ENCODE peak calls at places on chromosomes 11 and 22, in four cellular contexts. L is AG04449, K is AG04450, S is neural crest cell. H is an unnamed sample.

GRCh38 chr22:35538801-35539321 is 1.8 kb upstream of the RASD2 start:
- DNase-seq in S (peak), K (no peak), L (no peak), H (no peak)

GRCh38 chr22:20027966-20028854 is 7.3 kb downstream of the TANGO2 start:
- DNase-seq in K (no peak), L (no peak), S (no peak), H (no peak)

GRCh38 chr22:22359465-22359864 is 114.9 kb downstream of the VPREB1 start:
- DNase-seq in S (no peak), K (no peak), L (no peak), H (no peak)

GRCh38 chr11:1538153-1538552 is 33.9 kb downstream of the DUSP8 start:
- DNase-seq in K (no peak), S (no peak), L (no peak), H (no peak)

GRCh38 chr11:20609727-20610707 is 10.6 kb downstream of the SLC6A5 start:
- DNase-seq in S (peak), L (no peak), K (peak), H (peak)

GRCh38 chr11:1762537-1763302 is 1.0 kb downstream of the CTSD start:
- DNase-seq in L (no peak), S (no peak), K (no peak), H (no peak)

GRCh38 chr22:43783777-43784176 is 28.3 kb downstream of the EFCAB6 start:
- DNase-seq in K (no peak), S (no peak), L (no peak), H (no peak)

GRCh38 chr11:123195182-123196059 is at the start of gene CLMP:
- DNase-seq in L (no peak), S (no peak), K (no peak), H (no peak)

GRCh38 chr11:90774727-90775572 is 552.1 kb upstream of the CHORDC1 start:
- DNase-seq in S (no peak), L (no peak), K (no peak), H (no peak)

GRCh38 chr22:33723915-33724314 is 196.4 kb downstream of the LARGE1 start:
- DNase-seq in K (no peak), L (no peak), S (no peak), H (no peak)

GRCh38 chr11:128328955-128329551 is 258.3 kb downstream of the ETS1 start:
- DNase-seq in S (no peak), K (no peak), L (no peak), H (no peak)

GRCh38 chr11:2651054-2651617 is 48.7 kb downstream of the KCNQ1OT1 start:
- DNase-seq in S (no peak), K (no peak), L (no peak), H (no peak)

GRCh38 chr11:57513911-57514537 is 1.5 kb downstream of the SLC43A1 start:
- DNase-seq in S (peak), K (no peak), L (no peak), H (no peak)

GRCh38 chr22:43879901-43880742 is 11.7 kb downstream of the PNPLA5 start:
- DNase-seq in L (no peak), K (no peak), S (no peak), H (no peak)

GRCh38 chr11:36361901-36362391 is 65.9 kb downstream of the PRR5L start:
- DNase-seq in S (no peak), L (peak), K (peak), H (no peak)

GRCh38 chr11:117970400-117971024 is 15.7 kb upstream of the IL10RA start:
- DNase-seq in S (no peak), L (no peak), K (no peak), H (no peak)

GRCh38 chr11:2269601-2270321 is 627 bp downstream of the ASCL2 start:
- DNase-seq in L (no peak), S (peak), K (peak), H (peak)

GRCh38 chr22:47835726-47836125 is 1073.3 kb downstream of the TBC1D22A start:
- DNase-seq in L (peak), S (no peak), K (no peak), H (no peak)

DNA sequence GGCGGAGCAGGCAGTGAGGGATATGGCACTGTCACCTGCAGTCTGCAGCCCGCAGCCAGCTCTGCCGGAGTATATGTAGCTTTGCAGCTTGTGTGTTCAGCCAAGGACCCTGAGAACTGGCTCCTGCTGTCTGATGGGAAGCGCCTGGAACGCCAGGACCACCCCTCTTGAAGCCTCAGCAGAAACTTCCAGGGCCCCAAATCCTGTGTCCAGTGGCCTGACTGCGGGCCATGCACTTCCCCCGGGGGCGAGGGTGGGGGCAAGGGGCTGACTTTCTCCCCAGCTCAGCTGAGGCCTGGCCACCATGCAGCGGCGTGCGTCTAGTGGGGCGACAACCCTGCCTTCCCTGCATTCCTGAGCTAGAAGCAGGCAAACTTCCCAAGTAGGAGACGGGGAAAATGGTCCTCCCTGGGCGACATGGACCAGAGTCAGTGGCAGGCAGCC is 32.3 kb downstream of the PISD start:
- DNase-seq in L (no peak), K (no peak), S (no peak), H (no peak)
- TF ChIP-seq CTCF in L (no peak), K (no peak), S (no peak), H (no peak)

GRCh38 chr22:28440517-28441366 is 238.9 kb downstream of the TTC28 start:
- DNase-seq in L (no peak), K (no peak), S (no peak), H (no peak)
- TF ChIP-seq CTCF in L (no peak), K (peak), S (no peak), H (no peak)

DNA sequence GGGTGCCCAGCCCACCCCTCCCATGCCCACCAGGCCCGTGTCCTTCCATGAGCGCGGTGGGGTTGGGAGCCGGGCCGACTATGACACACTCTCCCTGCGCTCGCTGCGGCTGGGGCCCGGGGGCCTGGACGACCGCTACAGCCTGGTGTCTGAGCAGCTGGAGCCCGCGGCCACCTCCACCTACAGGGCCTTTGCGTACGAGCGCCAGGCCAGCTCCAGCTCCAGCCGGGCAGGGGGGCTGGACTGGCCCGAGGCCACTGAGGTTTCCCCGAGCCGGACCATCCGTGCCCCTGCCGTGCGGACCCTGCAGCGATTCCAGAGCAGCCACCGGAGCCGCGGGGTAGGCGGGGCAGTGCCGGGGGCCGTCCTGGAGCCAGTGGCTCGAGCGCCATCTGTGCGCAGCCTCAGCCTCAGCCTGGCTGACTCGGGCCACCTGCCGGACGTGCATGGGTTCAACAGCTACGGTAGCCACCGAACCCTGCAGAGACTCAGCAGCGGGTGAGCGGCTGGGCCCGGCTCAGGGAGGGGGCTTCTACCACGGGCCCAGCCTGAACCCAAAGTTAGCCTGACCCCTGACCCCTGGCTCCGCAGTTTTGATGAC is 3.0 kb downstream of the PKP3 start:
- DNase-seq in K (no peak), L (no peak), S (no peak), H (peak)
- TF ChIP-seq CTCF in K (peak), L (peak), S (no peak), H (peak)

GRCh38 chr11:60777572-60777971 is 7.6 kb upstream of the MS4A10 start:
- DNase-seq in K (no peak), S (no peak), L (peak), H (no peak)

GRCh38 chr11:60775420-60775961 is 9.6 kb upstream of the MS4A10 start:
- DNase-seq in K (peak), S (peak), L (peak), H (peak)

GRCh38 chr11:60774726-60775125 is 10.4 kb upstream of the MS4A10 start:
- DNase-seq in S (no peak), L (no peak), K (no peak), H (no peak)

GRCh38 chr11:60777106-60777505 is 8.0 kb upstream of the MS4A10 start:
- DNase-seq in L (no peak), K (no peak), S (no peak), H (no peak)

GRCh38 chr11:60776167-60776566 is 9.0 kb upstream of the MS4A10 start:
- DNase-seq in L (no peak), K (no peak), S (no peak), H (no peak)
- TF ChIP-seq CTCF in L (no peak), K (no peak), S (no peak), H (no peak)

GRCh38 chr11:131692961-131693360 is 322.5 kb downstream of the NTM start:
- DNase-seq in K (no peak), L (no peak), S (no peak), H (no peak)

GRCh38 chr11:131690362-131690761 is 319.9 kb downstream of the NTM start:
- DNase-seq in S (no peak), K (no peak), L (no peak), H (no peak)

GRCh38 chr11:131692151-131692550 is 321.7 kb downstream of the NTM start:
- DNase-seq in S (no peak), K (no peak), L (no peak), H (no peak)

GRCh38 chr11:131690776-131691557 is 320.6 kb downstream of the NTM start:
- DNase-seq in S (no peak), K (no peak), L (no peak), H (no peak)

DNA sequence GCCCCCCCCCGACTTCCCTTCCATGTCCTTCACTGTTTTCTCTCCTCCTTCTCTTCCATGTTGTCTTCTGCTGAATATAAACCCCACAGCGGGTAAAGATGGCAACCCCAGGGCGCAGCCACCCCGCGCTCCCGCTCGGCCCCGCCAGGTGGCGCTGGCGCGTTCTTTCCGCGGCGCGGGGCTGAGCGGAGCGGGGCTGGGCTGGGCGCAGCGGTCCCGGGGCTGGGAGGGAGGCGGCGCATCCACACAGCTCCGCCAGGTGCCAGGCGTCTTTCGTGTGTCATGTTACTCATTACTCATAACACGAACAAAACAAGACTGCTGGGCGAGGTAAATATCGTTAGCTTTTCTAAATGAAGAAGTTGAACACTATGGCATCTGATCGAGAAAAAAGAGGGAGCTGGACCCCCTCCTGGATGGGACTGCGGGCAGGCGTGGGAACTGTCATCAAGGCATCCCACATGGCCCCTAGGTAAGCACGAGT is 321.2 kb downstream of the NTM start:
- DNase-seq in L (no peak), K (no peak), S (peak), H (no peak)
- TF ChIP-seq CTCF in L (peak), K (peak), S (peak), H (no peak)